ENCODE peak calls at places on chromosomes 4 and X, in five cellular contexts. One of them, this sample, is unnamed.

GRCh38 chr4:28868831-28869230 is 1851.3 kb upstream of the PCDH7 start:
- DNase-seq in dorsolateral prefrontal cortex: no peak
- DNase-seq in esophagus squamous epithelium: no peak
- DNase-seq in uterus: no peak
- DNase-seq in ovary: no peak
- DNase-seq in this sample: no peak

GRCh38 chr4:141311805-141312204 is 91.1 kb downstream of the ZNF330 start:
- DNase-seq in dorsolateral prefrontal cortex: no peak
- DNase-seq in ovary: no peak
- DNase-seq in esophagus squamous epithelium: no peak
- DNase-seq in uterus: no peak
- DNase-seq in this sample: no peak

GRCh38 chr4:139763668-139764067 is 98.0 kb downstream of the MGST2 start:
- DNase-seq in uterus: no peak
- DNase-seq in dorsolateral prefrontal cortex: no peak
- DNase-seq in ovary: no peak
- DNase-seq in esophagus squamous epithelium: no peak
- DNase-seq in this sample: no peak

GRCh38 chr4:4968161-4968757 is 51.0 kb downstream of the CYTL1 start:
- DNase-seq in esophagus squamous epithelium: no peak
- DNase-seq in dorsolateral prefrontal cortex: no peak
- DNase-seq in ovary: no peak
- DNase-seq in uterus: no peak
- DNase-seq in this sample: no peak

GRCh38 chrX:27380163-27380845 is 82.8 kb downstream of the PPP4R3C start:
- DNase-seq in dorsolateral prefrontal cortex: no peak
- DNase-seq in ovary: no peak
- DNase-seq in esophagus squamous epithelium: no peak
- DNase-seq in uterus: no peak
- DNase-seq in this sample: no peak

GRCh38 chrX:35826503-35826902 is 28.4 kb downstream of the MAGEB16 start:
- DNase-seq in dorsolateral prefrontal cortex: no peak
- DNase-seq in uterus: no peak
- DNase-seq in esophagus squamous epithelium: no peak
- DNase-seq in ovary: no peak
- DNase-seq in this sample: no peak

GRCh38 chr4:64736999-64737853 is 328.0 kb upstream of the TECRL start:
- DNase-seq in uterus: no peak
- DNase-seq in esophagus squamous epithelium: no peak
- DNase-seq in ovary: no peak
- DNase-seq in dorsolateral prefrontal cortex: no peak
- DNase-seq in this sample: no peak

GRCh38 chrX:70921709-70922352 is 9.1 kb downstream of the SLC7A3 start:
- DNase-seq in dorsolateral prefrontal cortex: no peak
- DNase-seq in uterus: no peak
- DNase-seq in esophagus squamous epithelium: no peak
- DNase-seq in ovary: no peak
- DNase-seq in this sample: no peak

GRCh38 chrX:14030248-14030592 is 528 bp upstream of the GEMIN8 start:
- DNase-seq in ovary: no peak
- DNase-seq in dorsolateral prefrontal cortex: no peak
- DNase-seq in uterus: no peak
- DNase-seq in esophagus squamous epithelium: no peak
- DNase-seq in this sample: no peak

GRCh38 chr4:3856604-3857204 is 90.5 kb downstream of the ADRA2C start:
- DNase-seq in ovary: no peak
- DNase-seq in esophagus squamous epithelium: no peak
- DNase-seq in dorsolateral prefrontal cortex: no peak
- DNase-seq in uterus: no peak
- DNase-seq in this sample: no peak

GRCh38 chr4:3853388-3854035 is 87.3 kb downstream of the ADRA2C start:
- DNase-seq in ovary: no peak
- DNase-seq in esophagus squamous epithelium: no peak
- DNase-seq in uterus: no peak
- DNase-seq in dorsolateral prefrontal cortex: no peak
- DNase-seq in this sample: no peak

GRCh38 chr4:3854661-3855060 is 88.5 kb downstream of the ADRA2C start:
- DNase-seq in esophagus squamous epithelium: no peak
- DNase-seq in dorsolateral prefrontal cortex: no peak
- DNase-seq in ovary: no peak
- DNase-seq in uterus: no peak
- DNase-seq in this sample: no peak

GRCh38 chr4:3857316-3857926 is 91.2 kb downstream of the ADRA2C start:
- DNase-seq in dorsolateral prefrontal cortex: no peak
- DNase-seq in esophagus squamous epithelium: no peak
- DNase-seq in uterus: no peak
- DNase-seq in ovary: no peak
- DNase-seq in this sample: no peak

DNA sequence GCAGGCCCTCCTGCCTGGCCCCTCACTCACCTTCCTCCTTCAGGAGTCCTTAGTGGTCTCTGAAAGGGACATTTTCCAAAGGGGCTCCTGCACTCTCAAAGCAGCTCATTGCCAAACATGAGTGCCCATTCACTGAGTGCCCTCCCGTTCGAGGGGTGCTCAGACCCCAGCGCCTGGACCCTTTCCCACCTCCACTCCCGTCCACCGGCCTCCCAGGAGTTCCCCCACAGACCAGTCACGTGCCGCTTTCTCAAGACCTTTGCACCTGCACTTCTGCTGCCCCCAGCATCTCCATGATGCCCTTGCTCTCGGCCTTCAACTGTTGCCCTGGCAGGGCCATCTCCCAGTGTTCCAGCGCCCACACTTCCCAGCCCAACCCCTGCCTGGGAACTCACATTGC is 89.5 kb downstream of the ADRA2C start:
- DNase-seq in esophagus squamous epithelium: no peak
- DNase-seq in dorsolateral prefrontal cortex: no peak
- DNase-seq in ovary: no peak
- DNase-seq in uterus: no peak
- DNase-seq in this sample: no peak
- H3K4me3 ChIP-seq in esophagus squamous epithelium: no peak
- H3K4me3 ChIP-seq in dorsolateral prefrontal cortex: no peak
- H3K4me3 ChIP-seq in ovary: no peak
- H3K4me3 ChIP-seq in uterus: no peak
- H3K4me3 ChIP-seq in this sample: no peak

DNA sequence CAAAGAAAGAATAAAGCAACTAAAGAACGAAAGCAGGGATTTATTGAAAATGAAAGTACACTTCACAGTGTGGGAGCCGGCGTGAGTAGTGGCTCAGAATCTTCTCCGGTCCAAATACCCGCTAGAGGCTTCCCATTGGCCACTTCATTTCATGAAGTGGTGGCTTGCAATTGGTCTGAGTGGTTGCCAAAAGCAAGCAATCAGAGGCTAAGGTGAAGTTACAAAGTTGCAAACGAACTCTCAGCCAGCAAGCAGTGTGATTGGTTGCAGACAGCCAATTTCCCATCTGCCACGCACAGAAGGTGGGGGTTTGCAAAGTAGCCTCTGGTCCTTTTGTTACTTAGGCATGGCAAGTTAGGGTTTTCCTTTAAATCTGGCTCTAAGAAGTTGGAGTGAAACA is 6.7 kb upstream of the CLOCK start:
- DNase-seq in dorsolateral prefrontal cortex: no peak
- DNase-seq in esophagus squamous epithelium: no peak
- DNase-seq in ovary: peak
- DNase-seq in uterus: peak
- DNase-seq in this sample: no peak
- H3K4me3 ChIP-seq in dorsolateral prefrontal cortex: peak
- H3K4me3 ChIP-seq in esophagus squamous epithelium: peak
- H3K4me3 ChIP-seq in ovary: peak
- H3K4me3 ChIP-seq in uterus: peak
- H3K4me3 ChIP-seq in this sample: peak

GRCh38 chr4:1470816-1471442 is 64.7 kb upstream of the NKX1-1 start:
- DNase-seq in esophagus squamous epithelium: no peak
- DNase-seq in ovary: peak
- DNase-seq in dorsolateral prefrontal cortex: peak
- DNase-seq in uterus: peak
- DNase-seq in this sample: no peak
- H3K4me3 ChIP-seq in esophagus squamous epithelium: no peak
- H3K4me3 ChIP-seq in ovary: no peak
- H3K4me3 ChIP-seq in dorsolateral prefrontal cortex: no peak
- H3K4me3 ChIP-seq in uterus: no peak
- H3K4me3 ChIP-seq in this sample: no peak

GRCh38 chrX:19888419-19888879 is 1.0 kb upstream of the SH3KBP1 start:
- DNase-seq in ovary: no peak
- DNase-seq in esophagus squamous epithelium: no peak
- DNase-seq in uterus: peak
- DNase-seq in dorsolateral prefrontal cortex: no peak
- DNase-seq in this sample: no peak

GRCh38 chrX:19885732-19886131 is 1.7 kb downstream of the SH3KBP1 start:
- DNase-seq in esophagus squamous epithelium: no peak
- DNase-seq in dorsolateral prefrontal cortex: no peak
- DNase-seq in ovary: no peak
- DNase-seq in uterus: no peak
- DNase-seq in this sample: no peak

GRCh38 chrX:19889582-19890342 is 2.4 kb upstream of the SH3KBP1 start:
- DNase-seq in ovary: no peak
- DNase-seq in uterus: no peak
- DNase-seq in dorsolateral prefrontal cortex: no peak
- DNase-seq in esophagus squamous epithelium: no peak
- DNase-seq in this sample: peak

GRCh38 chrX:19886375-19886774 is 1.0 kb downstream of the SH3KBP1 start:
- DNase-seq in dorsolateral prefrontal cortex: no peak
- DNase-seq in esophagus squamous epithelium: no peak
- DNase-seq in ovary: no peak
- DNase-seq in uterus: no peak
- DNase-seq in this sample: no peak

GRCh38 chrX:19886888-19887531 is 390 bp downstream of the SH3KBP1 start:
- DNase-seq in dorsolateral prefrontal cortex: no peak
- DNase-seq in uterus: peak
- DNase-seq in ovary: peak
- DNase-seq in esophagus squamous epithelium: no peak
- DNase-seq in this sample: no peak
- H3K4me3 ChIP-seq in dorsolateral prefrontal cortex: peak
- H3K4me3 ChIP-seq in uterus: peak
- H3K4me3 ChIP-seq in ovary: peak
- H3K4me3 ChIP-seq in esophagus squamous epithelium: peak
- H3K4me3 ChIP-seq in this sample: peak

GRCh38 chr4:8435656-8436121 is 4.8 kb downstream of the ACOX3 start:
- DNase-seq in dorsolateral prefrontal cortex: no peak
- DNase-seq in esophagus squamous epithelium: no peak
- DNase-seq in uterus: no peak
- DNase-seq in ovary: no peak
- DNase-seq in this sample: no peak
- H3K4me3 ChIP-seq in dorsolateral prefrontal cortex: no peak
- H3K4me3 ChIP-seq in esophagus squamous epithelium: peak
- H3K4me3 ChIP-seq in uterus: peak
- H3K4me3 ChIP-seq in ovary: peak
- H3K4me3 ChIP-seq in this sample: peak

This sample was measured in epithelial cell of proximal tubule.